ENCODE peak calls at places on chromosomes 1 and 21, in four cellular contexts. X is upper lobe of left lung, N is pancreas, Z is mucosa of descending colon. A is an unnamed sample.
A peak's percentile ranks its signal among the peaks of the same experiment; 100 is the strongest.

GRCh38 chr1:233487415-233487814 is 126.5 kb upstream of the KCNK1 start:
- ATAC-seq in X (no peak), Z (no peak), N (no peak), A (no peak)

GRCh38 chr1:199291022-199291740 is 652.3 kb downstream of the PTPRC start:
- ATAC-seq in Z (no peak), N (no peak), X (no peak), A (no peak)

GRCh38 chr1:64877151-64877550 is 89.2 kb downstream of the JAK1 start:
- ATAC-seq in X (no peak), Z (peak; percentile 69), N (no peak), A (no peak)

GRCh38 chr1:189596197-189596596 is 881.5 kb downstream of the BRINP3 start:
- ATAC-seq in X (no peak), N (no peak), Z (no peak), A (no peak)

GRCh38 chr21:16294128-16294527 is 564.3 kb downstream of the USP25 start:
- ATAC-seq in N (no peak), X (no peak), Z (no peak), A (no peak)

GRCh38 chr1:109497449-109498160 is 3.7 kb downstream of the CYB561D1 start:
- ATAC-seq in N (no peak), Z (no peak), X (no peak), A (no peak)

GRCh38 chr1:9476790-9477463 is 62.3 kb upstream of the SLC25A33 start:
- ATAC-seq in N (no peak), X (no peak), Z (no peak), A (no peak)

GRCh38 chr1:169090900-169091311 is 15.6 kb upstream of the ATP1B1 start:
- ATAC-seq in Z (no peak), N (no peak), X (no peak), A (no peak)

GRCh38 chr1:71074681-71075080 is 6.2 kb downstream of the ZRANB2 start:
- ATAC-seq in N (no peak), Z (no peak), X (no peak), A (no peak)

GRCh38 chr1:39927538-39927937 is 25.8 kb upstream of the MYCL start:
- ATAC-seq in N (peak; percentile 32), X (peak; percentile 31), Z (peak; percentile 41), A (no peak)

GRCh38 chr1:33634806-33635205 is 162.4 kb downstream of the ZSCAN20 start:
- ATAC-seq in Z (peak; percentile 57), X (peak; percentile 65), N (peak; percentile 75), A (no peak)

GRCh38 chr21:38853421-38853919 is 47.7 kb downstream of the ETS2 start:
- ATAC-seq in N (peak; percentile 62), X (peak; percentile 65), Z (peak; percentile 54), A (no peak)

GRCh38 chr21:35483267-35483666 is 434.2 kb upstream of the RUNX1 start:
- ATAC-seq in Z (no peak), X (no peak), N (no peak), A (no peak)

GRCh38 chr1:41666991-41667631 is 182.6 kb upstream of the EDN2 start:
- ATAC-seq in Z (peak; percentile 47), X (no peak), N (peak; percentile 73), A (no peak)

DNA sequence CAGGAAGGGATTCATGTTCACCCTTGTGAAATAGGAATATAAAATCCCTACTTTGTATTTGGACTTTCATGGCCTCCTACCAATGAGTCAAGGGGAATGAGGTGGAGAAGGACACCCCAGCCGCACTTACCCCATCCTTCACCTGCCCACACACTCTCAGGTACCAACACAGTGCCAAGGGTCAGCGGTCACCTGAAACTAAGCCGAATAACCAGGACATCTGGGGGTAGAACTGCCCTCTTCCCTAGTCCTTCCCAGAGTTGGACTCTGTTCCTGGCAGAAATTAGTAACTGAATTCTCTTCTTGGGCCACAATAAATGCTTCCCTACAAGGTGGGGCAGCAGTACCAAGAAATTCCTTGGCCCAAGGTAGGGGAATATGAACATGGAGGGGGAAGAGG is 7.4 kb downstream of the SLC45A3 start:
- ATAC-seq in Z (peak; percentile 30), X (no peak), N (no peak), A (no peak)
- TF ChIP-seq CTCF in Z (no peak), X (no peak), N (no peak), A (no peak)

GRCh38 chr1:228145498-228146425 is 4.0 kb upstream of the GJC2 start:
- ATAC-seq in Z (no peak), N (no peak), X (no peak), A (no peak)
- H3K4me1 ChIP-seq in Z (peaks cover 26% of the 10 kb centered on the region), N (peaks cover 25% of the 10 kb centered on the region), X (peaks cover 92% of the 10 kb centered on the region), A (peaks cover 98% of the 10 kb centered on the region)

GRCh38 chr1:201793306-201793925 is 35.5 kb upstream of the IPO9 start:
- ATAC-seq in X (no peak), Z (no peak), N (peak; percentile 10), A (no peak)
- TF ChIP-seq CTCF in X (no peak), Z (no peak), N (no peak), A (no peak)

GRCh38 chr1:174217248-174217647 is 57.9 kb downstream of the RABGAP1L start:
- ATAC-seq in Z (no peak), N (no peak), X (no peak), A (no peak)

GRCh38 chr1:174217787-174218574 is 58.7 kb downstream of the RABGAP1L start:
- ATAC-seq in X (no peak), Z (peak; percentile 57), N (peak; percentile 82), A (no peak)

GRCh38 chr1:174219606-174220370 is 60.5 kb downstream of the RABGAP1L start:
- ATAC-seq in N (no peak), Z (no peak), X (no peak), A (no peak)

GRCh38 chr1:174221681-174222080 is 62.4 kb downstream of the RABGAP1L start:
- ATAC-seq in N (no peak), Z (no peak), X (no peak), A (no peak)

DNA sequence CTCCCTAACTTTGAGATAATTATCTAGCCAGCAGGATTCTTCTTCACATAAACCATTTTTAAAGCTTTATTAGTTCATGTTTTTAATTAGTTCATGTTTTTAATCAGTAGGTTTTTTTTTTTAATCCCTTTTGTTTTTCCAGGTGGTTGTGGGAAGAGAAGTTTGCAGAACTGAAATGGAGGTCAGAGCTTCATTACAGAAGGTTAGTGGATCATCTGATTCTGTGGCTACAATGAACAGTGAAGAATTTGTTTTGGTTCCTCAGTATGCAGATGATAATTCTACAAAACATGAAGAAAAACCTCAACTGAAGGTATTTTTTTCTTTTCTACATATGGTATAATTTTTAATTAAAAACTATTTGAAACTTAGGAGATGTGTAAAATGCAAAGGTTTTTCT is 59.7 kb downstream of the RABGAP1L start:
- ATAC-seq in N (no peak), Z (no peak), X (no peak), A (no peak)
- H3K4me1 ChIP-seq in N (no peaks in the 10 kb centered on the region), Z (no peaks in the 10 kb centered on the region), X (no peaks in the 10 kb centered on the region), A (no peaks in the 10 kb centered on the region)

DNA sequence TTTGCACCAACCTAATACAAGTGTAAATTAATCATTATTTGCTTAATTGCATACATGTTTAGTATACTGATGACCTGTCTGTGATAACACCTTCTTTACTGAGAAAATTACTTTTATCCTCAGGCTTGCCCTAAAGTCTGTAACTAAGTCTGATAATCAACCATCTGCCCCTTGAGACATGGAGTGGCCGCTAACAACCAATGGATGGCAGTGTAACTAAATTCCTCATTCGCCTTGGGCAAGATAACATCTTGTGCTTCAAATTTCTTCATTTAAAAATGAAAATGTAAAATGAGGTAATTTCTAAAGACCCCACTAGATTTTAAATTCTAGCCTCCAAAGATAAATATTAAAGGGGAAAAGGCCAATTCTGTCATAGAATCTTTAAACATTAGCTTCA is 85.1 kb downstream of the ENAH start:
- ATAC-seq in X (no peak), Z (no peak), N (no peak), A (no peak)
- TF ChIP-seq CTCF in X (no peak), Z (no peak), N (no peak), A (no peak)